ENCODE peak calls at places on chromosomes 7 and 10, in four cellular contexts. Q, J, K and E are unnamed samples.

GRCh38 chr10:87659571-87660483 is at the start of gene PAPSS2:
- DNase-seq in J (no peak), Q (peak; percentile 56), K (peak; percentile 55), E (peak; percentile 35)

GRCh38 chr10:84358743-84359142 is 30.4 kb downstream of the CCSER2 start:
- DNase-seq in K (no peak), Q (no peak), J (no peak), E (no peak)

GRCh38 chr7:133662830-133663229 is 410.0 kb downstream of the EXOC4 start:
- DNase-seq in J (no peak), K (no peak), Q (no peak), E (no peak)

GRCh38 chr10:122639801-122640200 is 59.8 kb downstream of the C10orf120 start:
- DNase-seq in K (no peak), Q (no peak), J (no peak), E (no peak)

GRCh38 chr10:101489355-101489754 is 98.7 kb downstream of the POLL start:
- DNase-seq in Q (no peak), J (no peak), K (no peak), E (no peak)

GRCh38 chr10:90583416-90583815 is 274.4 kb downstream of the HTR7 start:
- DNase-seq in K (no peak), J (no peak), Q (no peak), E (no peak)

GRCh38 chr10:120505866-120506265 is 48.8 kb downstream of the PLPP4 start:
- DNase-seq in J (no peak), K (no peak), Q (no peak), E (no peak)

GRCh38 chr10:17062009-17062408 is 67.6 kb downstream of the CUBN start:
- DNase-seq in Q (no peak), J (peak; percentile 50), K (no peak), E (no peak)

GRCh38 chr7:95684505-95684904 is 87.8 kb upstream of the DYNC1I1 start:
- DNase-seq in Q (no peak), J (no peak), K (no peak), E (no peak)

GRCh38 chr10:14010083-14010551 is 320.6 kb downstream of the FRMD4A start:
- DNase-seq in J (no peak), Q (no peak), K (no peak), E (no peak)

GRCh38 chr7:83649701-83650100 is 762 bp upstream of the SEMA3E start:
- DNase-seq in J (no peak), K (no peak), Q (no peak), E (no peak)

GRCh38 chr10:47257396-47258120 is 42.4 kb upstream of the GDF10 start:
- DNase-seq in K (no peak), J (no peak), Q (no peak), E (no peak)

GRCh38 chr10:84943541-84943940 is 615.2 kb downstream of the CCSER2 start:
- DNase-seq in K (no peak), J (no peak), Q (no peak), E (no peak)

GRCh38 chr7:118245267-118246040 is 20.9 kb downstream of the ANKRD7 start:
- DNase-seq in Q (no peak), J (no peak), K (no peak), E (no peak)

GRCh38 chr10:95229724-95230627 is 35.9 kb downstream of the ACSM6 start:
- DNase-seq in K (no peak), J (peak; percentile 78), Q (no peak), E (no peak)

GRCh38 chr7:38584443-38585210 is 46.5 kb downstream of the AMPH start:
- DNase-seq in K (no peak), J (no peak), Q (no peak), E (no peak)

GRCh38 chr7:6250364-6250833 is 22.0 kb downstream of the CYTH3 start:
- DNase-seq in J (no peak), K (no peak), Q (no peak), E (no peak)

GRCh38 chr7:139265673-139266072 is 34.6 kb downstream of the UBN2 start:
- DNase-seq in K (no peak), Q (no peak), J (no peak), E (no peak)

GRCh38 chr7:38502289-38502688 is 128.9 kb downstream of the AMPH start:
- DNase-seq in J (no peak), K (no peak), Q (no peak), E (no peak)

GRCh38 chr7:43649755-43650274 is 66.9 kb downstream of the STK17A start:
- DNase-seq in Q (no peak), K (no peak), J (no peak), E (no peak)

GRCh38 chr7:69757990-69758430 is 159.7 kb downstream of the AUTS2 start:
- DNase-seq in J (no peak), Q (no peak), K (no peak), E (no peak)

GRCh38 chr10:77746313-77746712 is 108.7 kb upstream of the KCNMA1 start:
- DNase-seq in J (no peak), Q (no peak), K (no peak), E (no peak)

GRCh38 chr10:24721254-24722106 is 2.2 kb downstream of the ARHGAP21 start:
- DNase-seq in K (peak; percentile 11), J (no peak), Q (peak; percentile 60), E (peak; percentile 30)

GRCh38 chr10:10207538-10207937 is 810.1 kb upstream of the CELF2 start:
- DNase-seq in K (no peak), Q (no peak), J (no peak), E (no peak)

GRCh38 chr10:86654411-86655172 is at the start of gene OPN4:
- DNase-seq in J (no peak), Q (no peak), K (no peak), E (no peak)

GRCh38 chr7:107703872-107704271 is 40.1 kb upstream of the CBLL1 start:
- DNase-seq in K (no peak), Q (no peak), J (no peak), E (no peak)

GRCh38 chr7:150631866-150632864 is at the start of gene GIMAP6:
- DNase-seq in J (no peak), K (no peak), Q (no peak), E (no peak)

GRCh38 chr10:27100800-27101347 is 580 bp upstream of the ANKRD26 start:
- DNase-seq in J (no peak), K (no peak), Q (peak; percentile 37), E (no peak)

GRCh38 chr7:26531926-26532325 is 240.3 kb downstream of the SNX10 start:
- DNase-seq in J (no peak), K (no peak), Q (no peak), E (no peak)
- TF ChIP-seq CTCF in J (no peak), K (no peak), Q (no peak), E (no peak)

GRCh38 chr7:668139-668871 is 58.2 kb upstream of the DNAAF5 start:
- DNase-seq in Q (no peak), J (no peak), K (no peak), E (no peak)
- TF ChIP-seq CTCF in Q (no peak), J (no peak), K (no peak), E (no peak)

DNA sequence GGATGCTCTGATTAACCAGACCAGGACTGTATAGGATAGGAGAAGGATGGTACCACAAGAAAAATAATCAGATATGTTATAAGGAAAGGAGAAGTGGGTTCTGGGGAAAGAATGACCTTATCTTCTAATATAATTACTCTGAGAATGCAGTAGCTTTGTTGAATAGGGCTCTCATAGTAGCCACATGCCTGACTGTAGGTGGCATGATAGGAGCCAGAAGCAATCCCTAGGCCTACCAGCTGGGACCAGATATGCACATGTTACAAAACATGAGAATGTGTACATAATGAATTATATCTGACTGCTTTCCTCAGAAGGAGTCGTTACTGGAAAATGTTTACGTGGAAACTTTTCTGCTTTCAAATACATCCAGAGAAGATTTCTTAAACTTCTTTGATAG is 53.2 kb upstream of the FAM3C start:
- DNase-seq in J (no peak), K (no peak), Q (peak; percentile 24), E (no peak)
- TF ChIP-seq CTCF in J (peak; percentile 18), K (no peak), Q (peak; percentile 8), E (no peak)

GRCh38 chr10:32893431-32893830 is 64.6 kb downstream of the ITGB1 start:
- DNase-seq in J (no peak), Q (peak; percentile 20), K (no peak), E (no peak)
- TF ChIP-seq CTCF in J (peak; percentile 34), Q (no peak), K (peak; percentile 20), E (no peak)

GRCh38 chr10:103671561-103671960 is 178.1 kb downstream of the NEURL1 start:
- DNase-seq in Q (no peak), J (no peak), K (no peak), E (no peak)

GRCh38 chr10:103669944-103670343 is 176.4 kb downstream of the NEURL1 start:
- DNase-seq in K (no peak), J (no peak), Q (no peak), E (no peak)

GRCh38 chr10:103671126-103671525 is 177.6 kb downstream of the NEURL1 start:
- DNase-seq in K (no peak), Q (no peak), J (no peak), E (no peak)

GRCh38 chr10:103673616-103674015 is 180.1 kb downstream of the NEURL1 start:
- DNase-seq in Q (no peak), J (no peak), K (no peak), E (no peak)

DNA sequence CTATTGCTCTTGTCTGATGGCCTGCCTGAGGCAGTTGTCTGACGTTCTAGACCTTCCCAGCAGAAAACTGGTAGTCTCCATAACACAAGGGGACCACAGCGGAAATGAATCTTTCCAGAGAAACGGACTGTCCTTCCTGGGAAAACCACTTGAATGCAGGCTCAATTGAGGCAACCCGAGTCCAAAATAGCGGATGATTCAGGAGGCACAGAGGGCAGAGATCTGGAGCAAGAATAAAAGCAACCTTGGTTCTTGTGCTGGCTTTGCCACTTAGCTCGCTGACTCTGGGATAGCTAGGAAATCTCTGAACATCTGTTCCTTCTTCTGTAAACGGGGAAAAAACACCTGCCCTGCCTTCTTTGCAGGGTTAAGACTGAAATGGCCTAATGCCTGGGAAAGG is 178.8 kb downstream of the NEURL1 start:
- DNase-seq in K (no peak), J (no peak), Q (no peak), E (no peak)
- TF ChIP-seq CTCF in K (no peak), J (no peak), Q (no peak), E (no peak)

GRCh38 chr7:98826811-98827231 is 43.0 kb downstream of the TMEM130 start:
- DNase-seq in K (no peak), J (no peak), Q (no peak), E (no peak)
- TF ChIP-seq CTCF in K (no peak), J (no peak), Q (no peak), E (no peak)